ENCODE peak calls at places on chromosomes 11 and 22, in seven cellular contexts. E is NCI-H510A; T is HT-29; W is IMR-90; A is upper lobe of right lung; L is effector CD4-positive, alpha-beta T cell; B is GF-D8. P is an unnamed sample.

GRCh38 chr11:64881476-64881875 is 3.1 kb upstream of the EHD1 start:
- DNase-seq in E (peak; percentile 46), T (no peak), W (no peak), A (no peak), L (no peak), B (no peak), P (no peak)

GRCh38 chr22:39348909-39349505 is 784 bp upstream of the SYNGR1 start:
- DNase-seq in E (no peak), T (no peak), W (no peak), A (no peak), L (no peak), B (peak; percentile 78), P (no peak)

GRCh38 chr11:19808076-19808911 is 95.7 kb downstream of the NAV2 start:
- DNase-seq in E (no peak), T (no peak), W (no peak), A (no peak), L (no peak), B (no peak), P (no peak)

GRCh38 chr11:83725718-83726117 is 439.6 kb upstream of the CCDC90B start:
- DNase-seq in E (no peak), T (no peak), W (no peak), A (no peak), L (no peak), B (no peak), P (peak; percentile 22)

GRCh38 chr11:62435741-62436485 is 17.1 kb downstream of the SCGB1A1 start:
- DNase-seq in E (no peak), T (no peak), W (no peak), A (no peak), L (no peak), B (no peak), P (no peak)

GRCh38 chr11:78179459-78180071 is 8.9 kb downstream of the KCTD21 start:
- DNase-seq in E (no peak), T (no peak), W (no peak), A (no peak), L (no peak), B (no peak), P (no peak)

GRCh38 chr11:107691003-107691402 is 20.9 kb downstream of the SLN start:
- DNase-seq in E (no peak), T (no peak), W (peak; percentile 36), A (no peak), L (no peak), B (no peak), P (no peak)

GRCh38 chr11:42407379-42407778 is 904.4 kb upstream of the API5 start:
- DNase-seq in E (peak; percentile 68), T (peak; percentile 69), W (no peak), A (no peak), L (no peak), B (no peak), P (no peak)

GRCh38 chr11:10654211-10655150 is 39.1 kb downstream of the IRAG1 start:
- DNase-seq in E (no peak), T (peak; percentile 74), W (peak; percentile 67), A (no peak), L (peak; percentile 16), B (peak; percentile 11), P (peak; percentile 75)

GRCh38 chr11:111512296-111513239 is at the start of gene BTG4:
- DNase-seq in E (peak; percentile 39), T (no peak), W (no peak), A (no peak), L (no peak), B (no peak), P (peak; percentile 43)

GRCh38 chr11:129973068-129973467 is 29.6 kb downstream of the PRDM10 start:
- DNase-seq in E (no peak), T (no peak), W (no peak), A (no peak), L (no peak), B (peak; percentile 90), P (peak; percentile 54)

GRCh38 chr22:42439821-42440674 is 7.8 kb upstream of the NFAM1 start:
- DNase-seq in E (no peak), T (no peak), W (peak; percentile 49), A (peak; percentile 85), L (no peak), B (no peak), P (peak; percentile 40)

GRCh38 chr22:45671051-45671782 is 417 bp upstream of the ATXN10 start:
- DNase-seq in E (no peak), T (no peak), W (no peak), A (no peak), L (no peak), B (no peak), P (no peak)

GRCh38 chr22:19825904-19826618 is 28.6 kb downstream of the GNB1L start:
- DNase-seq in E (no peak), T (no peak), W (no peak), A (no peak), L (no peak), B (no peak), P (no peak)

GRCh38 chr22:46846154-46846831 is 83.8 kb downstream of the TBC1D22A start:
- DNase-seq in E (no peak), T (no peak), W (peak; percentile 19), A (no peak), L (no peak), B (no peak), P (no peak)

GRCh38 chr11:19525714-19526113 is 186.9 kb upstream of the NAV2 start:
- DNase-seq in E (no peak), T (no peak), W (no peak), A (no peak), L (no peak), B (no peak), P (no peak)

GRCh38 chr11:44507491-44507890 is 58.0 kb upstream of the CD82 start:
- DNase-seq in E (no peak), T (no peak), W (no peak), A (no peak), L (no peak), B (no peak), P (no peak)

GRCh38 chr22:22902247-22902962 is 14.8 kb downstream of the IGLL5 start:
- DNase-seq in E (no peak), T (no peak), W (no peak), A (no peak), L (no peak), B (no peak), P (no peak)